ENCODE peak calls at places on chromosomes 12 and 14, in six cellular contexts. One of them, this sample, is unnamed.

GRCh38 chr12:46983959-46984833 is 95.2 kb upstream of the PCED1B start:
- DNase-seq in hepatic stellate cell: peak
- DNase-seq in endothelial cell: peak
- DNase-seq in fibroblast of lung: peak
- DNase-seq in epithelial cell of esophagus: peak
- DNase-seq in nucleus accumbens: no peak
- DNase-seq in this sample: peak

GRCh38 chr12:121483950-121484349 is 84.0 kb downstream of the RNF34 start:
- DNase-seq in hepatic stellate cell: no peak
- DNase-seq in endothelial cell: no peak
- DNase-seq in fibroblast of lung: no peak
- DNase-seq in epithelial cell of esophagus: no peak
- DNase-seq in nucleus accumbens: no peak
- DNase-seq in this sample: no peak

GRCh38 chr14:93017341-93017797 is 94.4 kb downstream of the CHGA start:
- DNase-seq in hepatic stellate cell: no peak
- DNase-seq in endothelial cell: no peak
- DNase-seq in fibroblast of lung: no peak
- DNase-seq in epithelial cell of esophagus: no peak
- DNase-seq in nucleus accumbens: no peak
- DNase-seq in this sample: no peak

GRCh38 chr14:55926007-55926406 is 192.2 kb upstream of the PELI2 start:
- DNase-seq in hepatic stellate cell: no peak
- DNase-seq in endothelial cell: no peak
- DNase-seq in fibroblast of lung: no peak
- DNase-seq in epithelial cell of esophagus: no peak
- DNase-seq in nucleus accumbens: no peak
- DNase-seq in this sample: no peak

GRCh38 chr14:29144598-29144997 is 378.0 kb downstream of the FOXG1 start:
- DNase-seq in hepatic stellate cell: peak
- DNase-seq in endothelial cell: no peak
- DNase-seq in fibroblast of lung: peak
- DNase-seq in epithelial cell of esophagus: peak
- DNase-seq in nucleus accumbens: no peak
- DNase-seq in this sample: no peak

GRCh38 chr14:89027097-89027740 is 202.8 kb downstream of the TTC8 start:
- DNase-seq in hepatic stellate cell: peak
- DNase-seq in endothelial cell: peak
- DNase-seq in fibroblast of lung: peak
- DNase-seq in epithelial cell of esophagus: peak
- DNase-seq in nucleus accumbens: peak
- DNase-seq in this sample: peak

GRCh38 chr14:38042356-38042755 is 165.3 kb upstream of the SSTR1 start:
- DNase-seq in hepatic stellate cell: peak
- DNase-seq in endothelial cell: no peak
- DNase-seq in fibroblast of lung: peak
- DNase-seq in epithelial cell of esophagus: peak
- DNase-seq in nucleus accumbens: no peak
- DNase-seq in this sample: no peak

GRCh38 chr12:1821805-1822204 is 1.4 kb downstream of the LRTM2 start:
- DNase-seq in hepatic stellate cell: no peak
- DNase-seq in endothelial cell: no peak
- DNase-seq in fibroblast of lung: no peak
- DNase-seq in epithelial cell of esophagus: no peak
- DNase-seq in nucleus accumbens: no peak
- DNase-seq in this sample: no peak

GRCh38 chr12:54082402-54082892 is 28.8 kb downstream of the HOXC4 start:
- DNase-seq in hepatic stellate cell: no peak
- DNase-seq in endothelial cell: no peak
- DNase-seq in fibroblast of lung: no peak
- DNase-seq in epithelial cell of esophagus: no peak
- DNase-seq in nucleus accumbens: no peak
- DNase-seq in this sample: peak